ENCODE peak calls at places on chromosomes 11 and 22, in six cellular contexts. A, F, G, H, B and J are unnamed samples.

GRCh38 chr22:36425977-36426523 is 38.3 kb upstream of the MYH9 start:
- DNase-seq in A (peak), B (no peak), G (no peak), H (no peak), F (peak), J (no peak)

GRCh38 chr11:40567392-40567791 is 892.1 kb downstream of the LRRC4C start:
- DNase-seq in F (no peak), A (no peak), G (no peak), B (no peak), H (no peak), J (no peak)

GRCh38 chr11:1129666-1130160 is 28.0 kb upstream of the MUC5AC start:
- DNase-seq in B (no peak), F (peak), A (no peak), H (no peak), G (no peak), J (no peak)

GRCh38 chr11:78310500-78310909 is 107.1 kb downstream of the GAB2 start:
- DNase-seq in G (no peak), H (peak), B (no peak), A (peak), F (peak), J (no peak)

GRCh38 chr22:25797891-25798290 is 55.9 kb downstream of the MYO18B start:
- DNase-seq in G (no peak), F (no peak), A (no peak), B (no peak), H (no peak), J (no peak)

GRCh38 chr11:15988693-15989231 is 367.6 kb downstream of the SOX6 start:
- DNase-seq in A (no peak), B (no peak), H (no peak), G (no peak), F (no peak), J (no peak)

GRCh38 chr11:121630041-121630440 is 177.3 kb upstream of the SORL1-AS1 start:
- DNase-seq in A (peak), H (no peak), B (peak), F (no peak), G (no peak), J (no peak)

GRCh38 chr11:115301029-115301428 is 203.2 kb downstream of the CADM1 start:
- DNase-seq in A (no peak), G (no peak), B (no peak), H (no peak), F (no peak), J (no peak)

GRCh38 chr22:28116261-28116673 is 197.2 kb upstream of the PITPNB start:
- DNase-seq in A (peak), H (peak), G (no peak), F (no peak), B (peak), J (peak)

GRCh38 chr11:128532016-128532570 is 55.3 kb downstream of the ETS1 start:
- DNase-seq in H (no peak), F (no peak), G (no peak), A (no peak), B (no peak), J (no peak)

GRCh38 chr11:107695446-107695845 is 16.4 kb downstream of the SLN start:
- DNase-seq in A (peak), B (no peak), F (no peak), H (no peak), G (no peak), J (no peak)

GRCh38 chr22:21641795-21642583 is at the start of gene SDF2L1:
- DNase-seq in B (peak), F (peak), A (peak), H (peak), G (peak), J (peak)

GRCh38 chr11:2533642-2534115 is 88.9 kb downstream of the KCNQ1 start:
- DNase-seq in G (no peak), H (peak), B (peak), F (peak), A (peak), J (peak)

GRCh38 chr11:49995559-49995958 is 13.2 kb upstream of the OR4C12 start:
- DNase-seq in G (no peak), B (peak), H (peak), F (peak), A (peak), J (peak)

GRCh38 chr11:75603791-75604736 is 42.0 kb downstream of the SERPINH1 start:
- DNase-seq in A (peak), H (no peak), G (no peak), B (peak), F (no peak), J (peak)

GRCh38 chr11:77590194-77590591 is 440 bp downstream of the AQP11 start:
- DNase-seq in B (no peak), A (peak), F (peak), G (no peak), H (peak), J (no peak)

GRCh38 chr11:70036971-70037882 is 40.9 kb upstream of the ANO1 start:
- DNase-seq in G (no peak), H (no peak), F (peak), B (no peak), A (no peak), J (no peak)

GRCh38 chr11:65133724-65134123 is 595 bp downstream of the SYVN1 start:
- DNase-seq in A (peak), F (no peak), B (no peak), H (peak), G (no peak), J (no peak)

GRCh38 chr11:81995907-81996306 is 737.8 kb downstream of the FAM181B start:
- DNase-seq in B (no peak), H (no peak), G (no peak), A (no peak), F (no peak), J (no peak)

GRCh38 chr11:19632435-19632834 is 80.2 kb upstream of the NAV2 start:
- DNase-seq in H (no peak), B (no peak), G (no peak), F (no peak), A (peak), J (no peak)

GRCh38 chr11:34907934-34908593 is 8.1 kb downstream of the APIP start:
- DNase-seq in A (no peak), G (no peak), H (no peak), B (no peak), F (no peak), J (no peak)

GRCh38 chr22:50722716-50723428 is 15.1 kb upstream of the ACR start:
- DNase-seq in A (no peak), H (no peak), G (no peak), B (no peak), F (no peak), J (no peak)

GRCh38 chr22:41217553-41218157 is 12.5 kb downstream of the L3MBTL2 start:
- DNase-seq in A (peak), G (no peak), F (peak), H (no peak), B (no peak), J (peak)

DNA sequence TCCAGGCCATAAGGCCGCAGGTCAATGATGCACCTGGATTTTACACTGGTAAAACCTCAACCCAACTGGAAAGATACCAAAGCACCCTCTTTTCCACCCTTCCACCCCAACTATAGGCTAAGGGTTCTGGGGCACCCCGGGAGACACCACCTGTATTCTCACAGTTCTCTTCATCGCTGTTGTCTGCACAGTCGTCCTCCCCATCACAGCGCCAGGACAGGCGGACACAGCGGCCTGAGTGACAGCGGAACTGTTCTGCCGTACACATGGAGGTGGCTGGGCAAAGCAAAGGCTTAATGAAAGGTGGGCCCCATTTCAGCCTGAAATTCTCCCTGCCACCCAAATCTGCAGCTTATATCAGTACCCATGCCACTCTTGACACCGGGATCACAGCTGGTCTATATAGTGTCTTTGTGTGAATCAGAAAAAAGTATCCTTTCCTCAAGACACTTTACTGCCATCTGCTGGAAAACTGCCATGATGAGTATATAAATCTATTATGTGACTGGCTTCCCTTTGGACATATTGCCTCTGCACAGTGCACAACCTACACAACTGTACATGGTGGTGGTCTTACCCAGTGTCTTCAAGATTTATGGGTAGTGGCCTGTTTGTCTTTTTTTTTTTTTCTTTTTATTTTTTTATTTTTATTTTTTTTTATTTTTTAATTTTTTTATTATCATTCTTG is 21.5 kb downstream of the LRP4 start:
- DNase-seq in G (no peak), A (peak), H (no peak), F (no peak), B (no peak), J (no peak)
- TF ChIP-seq CTCF in G (no peak), A (peak), H (no peak), F (no peak), B (peak), J (peak)

DNA sequence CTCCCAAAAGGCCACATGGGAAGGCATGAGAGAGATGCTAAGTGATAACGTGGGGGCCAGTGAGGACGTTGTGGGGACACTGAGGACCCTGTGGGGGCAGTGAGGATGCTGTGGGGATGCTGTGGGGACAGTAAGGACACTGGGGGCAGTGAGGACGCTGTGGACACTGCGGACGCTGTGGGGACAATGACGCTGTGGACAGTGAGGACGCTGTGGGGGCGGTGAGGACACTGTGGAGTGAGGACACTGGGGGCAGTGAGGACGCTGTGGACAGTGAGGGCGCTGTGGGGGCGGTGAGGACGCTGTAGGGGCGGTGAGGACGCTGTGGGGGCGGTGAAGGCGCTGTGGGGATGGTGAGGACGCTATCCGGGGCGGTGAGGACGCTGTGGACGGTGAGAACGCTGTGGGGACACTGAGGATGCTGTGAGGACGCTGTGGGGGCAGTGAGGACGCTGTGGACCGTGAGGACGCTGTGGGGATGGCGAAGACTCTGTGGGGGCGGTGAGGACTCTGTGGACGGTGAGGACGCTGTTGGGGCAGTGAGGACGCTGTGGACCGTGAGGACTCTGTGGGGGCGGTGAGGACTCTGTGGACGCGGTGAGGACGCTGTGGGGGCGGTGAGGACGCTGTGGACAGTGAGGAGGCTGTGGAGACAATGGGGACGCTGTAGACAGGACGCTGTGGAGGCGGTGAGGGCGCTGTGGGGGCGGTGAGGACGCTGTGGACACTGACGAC is 1.8 kb downstream of the GP1BB start:
- DNase-seq in B (no peak), F (no peak), A (no peak), G (no peak), H (no peak), J (no peak)
- TF ChIP-seq CTCF in B (no peak), F (no peak), A (no peak), G (no peak), H (no peak), J (no peak)

DNA sequence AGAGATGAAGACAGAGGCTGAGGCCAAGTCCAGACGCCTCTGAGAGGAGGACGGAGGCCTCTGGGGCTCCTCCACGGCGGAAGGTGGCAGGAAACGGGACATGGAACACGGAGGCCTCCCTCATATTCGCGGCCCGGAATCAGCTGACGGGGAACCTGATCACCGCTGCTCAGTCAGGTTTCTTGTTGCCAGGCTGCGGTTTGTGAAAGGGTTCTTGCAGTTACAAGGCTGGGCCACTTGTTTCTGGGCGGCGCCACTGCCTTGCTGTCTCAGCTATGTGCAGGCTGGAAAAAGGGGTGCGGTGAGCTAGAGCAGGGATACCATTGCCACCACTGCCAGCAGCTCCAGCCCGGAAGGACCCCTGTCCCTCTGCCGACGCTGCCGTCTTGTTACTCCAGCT is 10.0 kb upstream of the MMP1 start:
- DNase-seq in B (no peak), H (no peak), F (no peak), A (peak), G (no peak), J (no peak)
- TF ChIP-seq CTCF in B (no peak), H (no peak), F (no peak), A (peak), G (no peak), J (no peak)

GRCh38 chr11:111477898-111478297 is 34.3 kb downstream of the BTG4 start:
- DNase-seq in H (no peak), F (no peak), A (no peak), G (no peak), B (no peak), J (no peak)

GRCh38 chr11:111476961-111477360 is 35.2 kb downstream of the BTG4 start:
- DNase-seq in G (no peak), B (no peak), H (no peak), F (no peak), A (no peak), J (no peak)

GRCh38 chr11:111483431-111483830 is 28.8 kb downstream of the BTG4 start:
- DNase-seq in F (no peak), B (no peak), A (no peak), G (no peak), H (no peak), J (no peak)

GRCh38 chr11:111476366-111476765 is 35.8 kb downstream of the BTG4 start:
- DNase-seq in G (no peak), A (peak), F (no peak), B (no peak), H (no peak), J (no peak)

GRCh38 chr11:111479666-111480065 is 32.5 kb downstream of the BTG4 start:
- DNase-seq in G (no peak), B (no peak), F (no peak), H (no peak), A (no peak), J (no peak)
- TF ChIP-seq CTCF in G (no peak), B (no peak), F (no peak), H (peak), A (no peak), J (no peak)

GRCh38 chr11:64088159-64089026 is 52.7 kb downstream of the FLRT1 start:
- DNase-seq in A (no peak), G (no peak), B (no peak), F (no peak), H (no peak), J (no peak)
- TF ChIP-seq CTCF in A (peak), G (no peak), B (peak), F (no peak), H (no peak), J (no peak)

GRCh38 chr22:35380537-35381423 is at the start of gene HMOX1:
- DNase-seq in A (peak), F (peak), G (peak), B (peak), H (peak), J (peak)
- TF ChIP-seq CTCF in A (no peak), F (no peak), G (no peak), B (no peak), H (no peak), J (peak)

GRCh38 chr11:5508605-5509004 is 1.2 kb downstream of the UBQLN3 start:
- DNase-seq in B (no peak), A (no peak), H (no peak), F (no peak), G (no peak), J (no peak)
- TF ChIP-seq CTCF in B (no peak), A (no peak), H (no peak), F (no peak), G (no peak), J (no peak)

GRCh38 chr11:86418929-86419328 is 44.2 kb downstream of the CCDC81 start:
- DNase-seq in H (no peak), F (no peak), G (no peak), B (no peak), A (peak), J (no peak)
- TF ChIP-seq CTCF in H (no peak), F (no peak), G (no peak), B (peak), A (peak), J (peak)